ENCODE peak calls at places on chromosome 9, in four cellular contexts. J is DMS153, M is breast epithelium, N is fibroblast of pulmonary artery. L is an unnamed sample.

GRCh38 chr9:99389087-99390033 is 167.3 kb downstream of the SEC61B start:
- DNase-seq in J (no peak), M (peak; percentile 42), N (no peak), L (no peak)

GRCh38 chr9:107491081-107492053 is 1.8 kb upstream of the KLF4 start:
- DNase-seq in J (no peak), M (peak; percentile 24), N (no peak), L (no peak)

GRCh38 chr9:109181284-109181683 is 14.2 kb upstream of the FRRS1L start:
- DNase-seq in J (no peak), M (no peak), N (no peak), L (no peak)

GRCh38 chr9:10479172-10479571 is 133.6 kb downstream of the PTPRD start:
- DNase-seq in J (no peak), M (no peak), N (no peak), L (no peak)

GRCh38 chr9:133716564-133717112 is 21.5 kb downstream of the SARDH start:
- DNase-seq in J (no peak), M (no peak), N (peak; percentile 38), L (no peak)

GRCh38 chr9:6214903-6215302 is 704 bp upstream of the IL33 start:
- DNase-seq in J (no peak), M (no peak), N (peak; percentile 89), L (no peak)

GRCh38 chr9:71592400-71592799 is 175.9 kb downstream of the CEMIP2 start:
- DNase-seq in J (no peak), M (no peak), N (no peak), L (no peak)

GRCh38 chr9:113558632-113559502 is 95.3 kb downstream of the RGS3 start:
- DNase-seq in J (no peak), M (no peak), N (peak; percentile 93), L (peak; percentile 17)

GRCh38 chr9:122822056-122822455 is 6.3 kb downstream of the PDCL start:
- DNase-seq in J (no peak), M (no peak), N (no peak), L (no peak)

L was measured in caudate nucleus.